ENCODE peak calls at places on chromosomes 16 and 17, in five cellular contexts. One of them, this sample, is unnamed.
A peak's percentile ranks its signal among the peaks of the same experiment; 100 is the strongest.

GRCh38 chr17:50146230-50146926 is 4.1 kb downstream of the PPP1R9B start:
- DNase-seq in neuronal stem cell: no peak
- DNase-seq in mesothelial cell of epicardium: no peak
- DNase-seq in stimulated activated CD4-positive, alpha-beta T cell treated with anti-CD3 and anti-CD28 coated beads, TNF-alpha, amount 100 ng/mL, for 24 hours: no peak
- DNase-seq in OCI-LY7: no peak
- DNase-seq in this sample: no peak

GRCh38 chr16:70018254-70018653 is 67.1 kb downstream of the CLEC18A start:
- DNase-seq in stimulated activated CD4-positive, alpha-beta T cell treated with anti-CD3 and anti-CD28 coated beads, TNF-alpha, amount 100 ng/mL, for 24 hours: no peak
- DNase-seq in mesothelial cell of epicardium: no peak
- DNase-seq in neuronal stem cell: no peak
- DNase-seq in OCI-LY7: peak; percentile 72
- DNase-seq in this sample: peak; percentile 23

GRCh38 chr16:9489823-9490467 is 398.5 kb downstream of the HAPSTR1 start:
- DNase-seq in mesothelial cell of epicardium: peak; percentile 54
- DNase-seq in OCI-LY7: no peak
- DNase-seq in stimulated activated CD4-positive, alpha-beta T cell treated with anti-CD3 and anti-CD28 coated beads, TNF-alpha, amount 100 ng/mL, for 24 hours: no peak
- DNase-seq in neuronal stem cell: no peak
- DNase-seq in this sample: no peak

GRCh38 chr17:29219378-29220047 is 27.1 kb upstream of the CRYBA1 start:
- DNase-seq in neuronal stem cell: peak; percentile 80
- DNase-seq in stimulated activated CD4-positive, alpha-beta T cell treated with anti-CD3 and anti-CD28 coated beads, TNF-alpha, amount 100 ng/mL, for 24 hours: peak; percentile 67
- DNase-seq in mesothelial cell of epicardium: peak; percentile 86
- DNase-seq in OCI-LY7: peak; percentile 84
- DNase-seq in this sample: peak; percentile 87

GRCh38 chr17:72376486-72377345 is 255.9 kb downstream of the SOX9 start:
- DNase-seq in stimulated activated CD4-positive, alpha-beta T cell treated with anti-CD3 and anti-CD28 coated beads, TNF-alpha, amount 100 ng/mL, for 24 hours: no peak
- DNase-seq in OCI-LY7: no peak
- DNase-seq in mesothelial cell of epicardium: no peak
- DNase-seq in neuronal stem cell: no peak
- DNase-seq in this sample: no peak

GRCh38 chr16:17342031-17342430 is 128.7 kb downstream of the XYLT1 start:
- DNase-seq in stimulated activated CD4-positive, alpha-beta T cell treated with anti-CD3 and anti-CD28 coated beads, TNF-alpha, amount 100 ng/mL, for 24 hours: no peak
- DNase-seq in mesothelial cell of epicardium: no peak
- DNase-seq in OCI-LY7: no peak
- DNase-seq in neuronal stem cell: no peak
- DNase-seq in this sample: no peak

GRCh38 chr17:10574324-10574723 is 24.9 kb upstream of the MYH2 start:
- DNase-seq in stimulated activated CD4-positive, alpha-beta T cell treated with anti-CD3 and anti-CD28 coated beads, TNF-alpha, amount 100 ng/mL, for 24 hours: no peak
- DNase-seq in OCI-LY7: no peak
- DNase-seq in mesothelial cell of epicardium: no peak
- DNase-seq in neuronal stem cell: no peak
- DNase-seq in this sample: no peak

GRCh38 chr16:51569204-51569911 is 418.3 kb upstream of the SALL1 start:
- DNase-seq in mesothelial cell of epicardium: no peak
- DNase-seq in neuronal stem cell: no peak
- DNase-seq in OCI-LY7: peak; percentile 1
- DNase-seq in stimulated activated CD4-positive, alpha-beta T cell treated with anti-CD3 and anti-CD28 coated beads, TNF-alpha, amount 100 ng/mL, for 24 hours: no peak
- DNase-seq in this sample: no peak

GRCh38 chr17:20955437-20956323 is 87.1 kb downstream of the USP22 start:
- DNase-seq in stimulated activated CD4-positive, alpha-beta T cell treated with anti-CD3 and anti-CD28 coated beads, TNF-alpha, amount 100 ng/mL, for 24 hours: no peak
- DNase-seq in neuronal stem cell: no peak
- DNase-seq in mesothelial cell of epicardium: no peak
- DNase-seq in OCI-LY7: no peak
- DNase-seq in this sample: no peak

GRCh38 chr16:4376126-4376819 is 4.6 kb downstream of the VASN start:
- DNase-seq in neuronal stem cell: no peak
- DNase-seq in stimulated activated CD4-positive, alpha-beta T cell treated with anti-CD3 and anti-CD28 coated beads, TNF-alpha, amount 100 ng/mL, for 24 hours: no peak
- DNase-seq in OCI-LY7: no peak
- DNase-seq in mesothelial cell of epicardium: no peak
- DNase-seq in this sample: no peak

GRCh38 chr17:68601565-68602266 is 549 bp upstream of the FAM20A start:
- DNase-seq in mesothelial cell of epicardium: no peak
- DNase-seq in OCI-LY7: no peak
- DNase-seq in stimulated activated CD4-positive, alpha-beta T cell treated with anti-CD3 and anti-CD28 coated beads, TNF-alpha, amount 100 ng/mL, for 24 hours: no peak
- DNase-seq in neuronal stem cell: no peak
- DNase-seq in this sample: no peak

GRCh38 chr16:2815299-2815771 is 1.7 kb upstream of the PRSS21 start:
- DNase-seq in mesothelial cell of epicardium: no peak
- DNase-seq in OCI-LY7: no peak
- DNase-seq in neuronal stem cell: no peak
- DNase-seq in stimulated activated CD4-positive, alpha-beta T cell treated with anti-CD3 and anti-CD28 coated beads, TNF-alpha, amount 100 ng/mL, for 24 hours: no peak
- DNase-seq in this sample: no peak

GRCh38 chr16:30032083-30032819 is 1.2 kb upstream of the TLCD3B start:
- DNase-seq in mesothelial cell of epicardium: peak; percentile 65
- DNase-seq in neuronal stem cell: peak; percentile 86
- DNase-seq in stimulated activated CD4-positive, alpha-beta T cell treated with anti-CD3 and anti-CD28 coated beads, TNF-alpha, amount 100 ng/mL, for 24 hours: peak; percentile 59
- DNase-seq in OCI-LY7: peak; percentile 80
- DNase-seq in this sample: peak; percentile 63

This sample was measured in HuH-7.5.